ENCODE peak calls at places on chromosome 17, in seven cellular contexts. I is astrocyte of the cerebellum, W is fibroblast of villous mesenchyme, G is tibial nerve, M is astrocyte of the spinal cord, K is heart right ventricle, Q is cardiac muscle cell. E is an unnamed sample.

GRCh38 chr17:55990332-55991006 is 162.8 kb upstream of the ANKFN1 start:
- DNase-seq in M (no peak), Q (no peak), W (no peak), G (no peak), K (no peak), I (no peak), E (no peak)

GRCh38 chr17:67606471-67606870 is 111.3 kb upstream of the NOL11 start:
- DNase-seq in M (no peak), G (peak; percentile 38), I (no peak), Q (peak; percentile 49), W (no peak), K (peak; percentile 32), E (no peak)

GRCh38 chr17:10398352-10398751 is 23.4 kb downstream of the MYH8 start:
- DNase-seq in Q (no peak), M (no peak), K (no peak), G (no peak), I (no peak), W (no peak), E (no peak)

GRCh38 chr17:62948370-62948769 is 17.7 kb upstream of the TANC2 start:
- DNase-seq in I (no peak), G (no peak), M (no peak), W (no peak), Q (no peak), K (no peak), E (no peak)

GRCh38 chr17:15981646-15982580 is 17.6 kb downstream of the ZSWIM7 start:
- DNase-seq in K (no peak), Q (peak; percentile 67), G (no peak), W (peak; percentile 67), M (peak; percentile 44), I (no peak), E (no peak)

GRCh38 chr17:3035256-3035967 is 28.0 kb downstream of the OR1D5 start:
- DNase-seq in G (no peak), Q (no peak), W (no peak), K (no peak), I (no peak), M (no peak), E (no peak)

GRCh38 chr17:83178533-83179201 is 99.3 kb downstream of the METRNL start:
- DNase-seq in Q (no peak), M (no peak), K (no peak), W (no peak), G (peak; percentile 4), I (no peak), E (no peak)

GRCh38 chr17:76623271-76624146 is 20.0 kb downstream of the ST6GALNAC1 start:
- DNase-seq in K (peak; percentile 81), G (peak; percentile 70), W (peak; percentile 80), Q (peak; percentile 82), I (peak; percentile 31), M (peak; percentile 70), E (peak; percentile 48)

GRCh38 chr17:63275318-63275967 is 170.7 kb downstream of the CYB561 start:
- DNase-seq in M (peak; percentile 96), I (peak; percentile 94), Q (peak; percentile 96), G (no peak), W (peak; percentile 87), K (no peak), E (peak; percentile 84)

GRCh38 chr17:81860756-81861568 is 627 bp upstream of the P4HB start:
- DNase-seq in Q (peak; percentile 100), M (peak; percentile 100), K (peak; percentile 99), I (peak; percentile 100), G (peak; percentile 97), W (peak; percentile 100), E (peak; percentile 100)
- TF ChIP-seq CTCF in Q (no peak), M (no peak), K (no peak), I (no peak), G (peak; percentile 96), W (no peak), E (peak; percentile 18)

GRCh38 chr17:65102235-65102634 is 34.9 kb upstream of the RGS9 start:
- DNase-seq in Q (no peak), K (no peak), W (no peak), G (no peak), M (no peak), I (no peak), E (no peak)
- TF ChIP-seq CTCF in Q (no peak), K (no peak), W (no peak), G (no peak), M (no peak), I (no peak), E (no peak)

DNA sequence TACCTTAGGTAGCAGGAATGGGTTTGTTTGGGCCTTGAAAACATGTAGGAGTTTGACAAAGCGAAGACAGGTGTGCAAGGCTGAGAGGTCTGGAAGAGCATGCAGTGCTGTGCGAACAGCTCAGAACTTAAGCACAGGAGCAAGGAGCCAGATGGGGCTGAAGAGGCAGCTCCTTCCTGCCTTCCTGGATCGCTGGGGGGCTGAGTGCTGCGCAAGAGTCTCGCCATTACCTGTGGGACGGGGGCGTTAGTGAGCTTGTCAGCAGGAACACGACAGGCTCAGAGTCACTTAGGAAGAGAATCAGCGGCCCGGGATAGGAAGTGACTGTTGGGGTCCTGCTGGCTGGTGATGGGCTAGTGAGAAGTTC is 464 bp upstream of the MRM1 start:
- DNase-seq in W (no peak), Q (no peak), K (no peak), M (no peak), I (no peak), G (no peak), E (no peak)
- TF ChIP-seq CTCF in W (no peak), Q (no peak), K (no peak), M (no peak), I (no peak), G (no peak), E (no peak)

GRCh38 chr17:32498362-32498761 is 11.6 kb downstream of the CDK5R1 start:
- DNase-seq in W (no peak), I (no peak), M (no peak), G (no peak), K (no peak), Q (no peak), E (no peak)

GRCh38 chr17:32494621-32495346 is 8.0 kb downstream of the CDK5R1 start:
- DNase-seq in G (no peak), I (no peak), M (peak; percentile 42), Q (no peak), W (no peak), K (no peak), E (no peak)

GRCh38 chr17:32496348-32497078 is 9.7 kb downstream of the CDK5R1 start:
- DNase-seq in K (no peak), I (no peak), M (peak; percentile 81), Q (peak; percentile 31), G (no peak), W (peak; percentile 38), E (no peak)

GRCh38 chr17:32495347-32496253 is 8.8 kb downstream of the CDK5R1 start:
- DNase-seq in Q (peak; percentile 37), G (no peak), M (peak; percentile 47), I (no peak), K (peak; percentile 53), W (peak; percentile 27), E (no peak)

GRCh38 chr17:32497431-32498205 is 10.8 kb downstream of the CDK5R1 start:
- DNase-seq in I (no peak), K (no peak), M (peak; percentile 29), W (no peak), Q (no peak), G (no peak), E (no peak)
- TF ChIP-seq CTCF in I (peak; percentile 22), K (no peak), M (peak; percentile 24), W (no peak), Q (peak; percentile 7), G (no peak), E (peak; percentile 13)

DNA sequence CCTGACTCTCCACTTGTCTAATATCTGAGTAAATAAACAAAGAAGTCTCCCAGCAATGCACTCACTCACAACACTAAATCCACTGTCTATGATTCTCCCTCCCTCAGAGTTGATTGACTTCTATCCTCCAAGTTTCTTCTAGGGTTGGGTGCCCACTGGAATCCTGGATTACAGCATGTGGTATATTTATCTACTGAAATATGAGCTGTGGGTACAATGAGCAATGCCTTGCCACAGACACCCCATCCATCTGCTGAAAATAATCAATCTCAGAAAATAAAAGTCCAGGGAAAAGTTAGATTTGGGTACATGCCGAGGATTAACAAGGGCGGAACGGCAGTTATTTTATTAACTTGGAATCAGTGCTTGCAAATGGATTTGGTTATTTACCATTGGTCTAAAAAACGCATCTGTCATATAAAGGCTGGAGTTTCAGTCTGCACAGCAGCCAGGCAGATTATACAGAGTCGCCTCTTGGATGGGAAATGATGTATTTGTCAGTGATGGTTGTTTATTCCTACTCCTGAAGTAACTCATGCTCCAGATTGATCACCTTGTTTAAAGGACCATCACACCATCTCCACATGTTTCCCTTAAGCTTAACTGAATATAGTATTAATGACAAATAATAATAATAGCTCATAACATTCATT is 193.9 kb upstream of the SOX9 start:
- DNase-seq in K (no peak), Q (no peak), I (no peak), M (no peak), W (no peak), G (no peak), E (no peak)
- TF ChIP-seq CTCF in K (no peak), Q (no peak), I (no peak), M (no peak), W (no peak), G (no peak), E (no peak)

GRCh38 chr17:40659909-40660308 is 5.1 kb downstream of the KRT222 start:
- DNase-seq in Q (no peak), W (no peak), I (no peak), M (no peak), K (no peak), G (no peak), E (no peak)

GRCh38 chr17:40663252-40663651 is 1.7 kb downstream of the KRT222 start:
- DNase-seq in Q (no peak), K (no peak), M (no peak), I (no peak), W (no peak), G (no peak), E (no peak)

GRCh38 chr17:40666366-40666765 is 1.4 kb upstream of the KRT222 start:
- DNase-seq in M (no peak), I (no peak), K (no peak), W (no peak), G (no peak), Q (no peak), E (no peak)

GRCh38 chr17:40664582-40665333 is at the start of gene KRT222:
- DNase-seq in G (no peak), W (no peak), K (no peak), I (no peak), M (no peak), Q (no peak), E (no peak)
- TF ChIP-seq CTCF in G (no peak), W (no peak), K (no peak), I (no peak), M (no peak), Q (no peak), E (no peak)

DNA sequence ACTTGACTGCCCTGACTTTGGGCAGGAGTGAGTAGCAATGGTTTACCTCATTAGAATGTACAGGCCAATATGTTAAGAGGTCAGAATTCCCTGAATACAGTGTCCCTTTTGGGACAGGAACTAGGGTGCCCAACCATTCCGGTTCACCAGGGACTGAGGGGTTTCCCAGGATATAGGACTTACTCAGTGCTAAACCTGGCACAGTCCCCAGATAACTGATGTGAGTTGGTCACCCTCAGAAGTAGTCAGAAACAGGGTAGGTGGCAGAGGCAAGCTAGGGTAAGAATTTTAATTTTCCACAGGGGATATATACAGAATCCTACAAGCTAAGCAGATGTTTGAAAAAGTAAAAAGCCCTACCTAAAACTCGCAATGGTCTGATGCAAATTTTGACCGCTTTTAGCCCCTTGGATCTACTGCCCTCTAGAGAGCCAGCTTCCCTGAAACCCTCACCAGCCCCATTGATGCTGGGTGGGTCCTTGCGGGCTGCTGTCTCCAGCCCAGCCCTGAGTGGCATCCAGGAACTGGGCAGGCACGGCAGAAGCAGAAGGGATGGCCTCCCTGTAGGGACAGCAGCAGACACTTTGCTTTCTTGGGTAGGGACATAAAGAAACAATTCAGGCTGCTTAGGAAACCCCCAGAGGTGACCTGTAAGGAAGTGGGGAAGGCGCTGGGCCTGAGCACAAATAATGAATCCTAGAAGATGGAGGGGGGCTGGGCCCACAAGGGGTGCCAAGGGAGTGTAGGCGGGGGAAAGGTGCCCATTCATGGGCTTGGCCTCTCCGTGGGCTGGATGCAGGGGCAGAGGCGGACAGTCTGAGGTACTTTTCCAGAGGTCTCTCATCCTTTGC is 434.8 kb downstream of the SLC39A11 start:
- DNase-seq in G (no peak), I (no peak), Q (no peak), M (peak; percentile 13), K (no peak), W (no peak), E (no peak)
- TF ChIP-seq CTCF in G (no peak), I (peak; percentile 12), Q (peak; percentile 4), M (peak; percentile 26), K (no peak), W (no peak), E (peak; percentile 1)